ENCODE peak calls at places on chromosomes 5 and 9, in five cellular contexts. Z is mucosa of descending colon; M is small intestine; V is Peyer's patch; E is effector memory CD4-positive, alpha-beta T cell. N is an unnamed sample.

GRCh38 chr5:40676643-40677333 is 2.9 kb upstream of the PTGER4 start:
- DNase-seq in Z (peak; percentile 40), M (no peak), V (no peak), E (no peak), N (no peak)

GRCh38 chr5:102139029-102139428 is 157.1 kb downstream of the SLCO4C1 start:
- DNase-seq in Z (no peak), M (no peak), V (no peak), E (no peak), N (no peak)

GRCh38 chr5:16265141-16265540 is 85.5 kb upstream of the MARCHF11 start:
- DNase-seq in Z (no peak), M (no peak), V (no peak), E (no peak), N (no peak)

GRCh38 chr5:56075361-56075760 is 80.6 kb upstream of the IL6ST start:
- DNase-seq in Z (no peak), M (no peak), V (peak; percentile 57), E (no peak), N (no peak)

GRCh38 chr5:125422342-125422741 is 675.9 kb upstream of the ZNF608 start:
- DNase-seq in Z (no peak), M (no peak), V (no peak), E (no peak), N (no peak)

GRCh38 chr5:113293068-113293571 is 141.7 kb downstream of the TSSK1B start:
- DNase-seq in Z (no peak), M (no peak), V (no peak), E (no peak), N (no peak)

GRCh38 chr9:70421272-70422180 is 7.1 kb upstream of the KLF9 start:
- DNase-seq in Z (no peak), M (peak; percentile 14), V (peak; percentile 66), E (no peak), N (no peak)

GRCh38 chr9:16825364-16825763 is 45.1 kb downstream of the BNC2 start:
- DNase-seq in Z (no peak), M (no peak), V (no peak), E (no peak), N (no peak)

GRCh38 chr9:90907056-90907445 is 105.4 kb downstream of the SYK start:
- DNase-seq in Z (no peak), M (no peak), V (no peak), E (no peak), N (no peak)

GRCh38 chr5:147576646-147577535 is 67.0 kb upstream of the DPYSL3 start:
- DNase-seq in Z (peak; percentile 70), M (peak; percentile 29), V (peak; percentile 69), E (no peak), N (peak; percentile 19)

GRCh38 chr5:40680741-40681350 is 1.1 kb downstream of the PTGER4 start:
- DNase-seq in Z (peak; percentile 67), M (peak; percentile 58), V (peak; percentile 78), E (peak; percentile 42), N (peak; percentile 10)

GRCh38 chr5:76641514-76642120 is 18.4 kb upstream of the F2RL2 start:
- DNase-seq in Z (no peak), M (peak; percentile 65), V (peak; percentile 82), E (peak; percentile 36), N (peak; percentile 64)

GRCh38 chr9:17536027-17536426 is 42.8 kb upstream of the SH3GL2 start:
- DNase-seq in Z (no peak), M (no peak), V (no peak), E (no peak), N (no peak)

GRCh38 chr9:70921126-70921525 is 200.3 kb downstream of the TRPM3 start:
- DNase-seq in Z (no peak), M (no peak), V (no peak), E (no peak), N (no peak)

GRCh38 chr9:127525426-127526188 is 74.3 kb downstream of the LRSAM1 start:
- DNase-seq in Z (no peak), M (peak; percentile 30), V (peak; percentile 62), E (no peak), N (no peak)

GRCh38 chr5:134024811-134025210 is 20.0 kb upstream of the VDAC1 start:
- DNase-seq in Z (no peak), M (no peak), V (no peak), E (no peak), N (no peak)

GRCh38 chr9:32926901-32927300 is 74.5 kb downstream of the APTX start:
- DNase-seq in Z (no peak), M (no peak), V (no peak), E (no peak), N (no peak)

GRCh38 chr5:149667084-149667826 is 62.9 kb upstream of the PPARGC1B start:
- DNase-seq in Z (no peak), M (peak; percentile 84), V (peak; percentile 68), E (no peak), N (no peak)

GRCh38 chr5:171310816-171311697 is 2.0 kb downstream of the TLX3 start:
- DNase-seq in Z (no peak), M (no peak), V (no peak), E (no peak), N (no peak)

GRCh38 chr5:134086943-134087305 is 27.6 kb upstream of the TCF7 start:
- DNase-seq in Z (no peak), M (no peak), V (peak; percentile 76), E (peak; percentile 54), N (no peak)

GRCh38 chr5:52710972-52711596 is 76.6 kb upstream of the ITGA1 start:
- DNase-seq in Z (no peak), M (no peak), V (no peak), E (no peak), N (no peak)

GRCh38 chr9:89720721-89721660 is 116.2 kb downstream of the GADD45G start:
- DNase-seq in Z (no peak), M (no peak), V (peak; percentile 34), E (no peak), N (peak; percentile 29)

GRCh38 chr5:16965581-16965980 is 29.5 kb upstream of the MYO10 start:
- DNase-seq in Z (no peak), M (no peak), V (no peak), E (no peak), N (no peak)

GRCh38 chr5:68738841-68739240 is 355.0 kb upstream of the SLC30A5 start:
- DNase-seq in Z (no peak), M (no peak), V (no peak), E (no peak), N (no peak)
- H3K4me1 ChIP-seq in Z (no peaks in the 10 kb centered on the region), M (no peaks in the 10 kb centered on the region), V (no peaks in the 10 kb centered on the region), E (no peaks in the 10 kb centered on the region), N (no peaks in the 10 kb centered on the region)

DNA sequence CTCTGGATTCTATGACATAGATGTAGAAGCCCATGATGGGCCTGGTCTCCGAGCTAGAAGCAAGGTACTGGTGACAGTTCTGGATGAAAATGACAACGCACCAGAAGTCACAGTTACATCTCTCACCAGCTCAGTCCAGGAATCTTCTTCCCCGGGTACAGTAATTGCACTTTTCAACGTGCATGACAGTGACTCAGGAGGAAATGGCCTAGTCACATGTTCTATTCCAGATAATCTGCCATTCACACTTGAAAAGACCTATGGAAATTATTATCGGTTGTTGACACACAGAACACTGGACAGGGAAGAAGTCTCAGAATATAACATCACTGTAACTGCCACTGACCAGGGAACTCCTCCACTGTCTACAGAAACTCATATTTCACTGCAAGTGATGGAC is 1.3 kb downstream of the PCDHGA4 start:
- DNase-seq in Z (no peak), M (no peak), V (no peak), E (no peak), N (no peak)
- H3K9me3 ChIP-seq in Z (peaks cover 47% of the 10 kb centered on the region), M (peaks cover 2% of the 10 kb centered on the region), V (no peaks in the 10 kb centered on the region), E (no peaks in the 10 kb centered on the region), N (no peaks in the 10 kb centered on the region)

GRCh38 chr5:136032564-136032963 is 3.8 kb downstream of the TGFBI start:
- DNase-seq in Z (no peak), M (no peak), V (peak; percentile 44), E (no peak), N (no peak)
- H3K4me1 ChIP-seq in Z (peaks cover 19% of the 10 kb centered on the region), M (peaks cover 3% of the 10 kb centered on the region), V (no peaks in the 10 kb centered on the region), E (peaks cover 18% of the 10 kb centered on the region), N (no peaks in the 10 kb centered on the region)

GRCh38 chr9:138122676-138123075 is 245.1 kb downstream of the CACNA1B start:
- DNase-seq in Z (no peak), M (no peak), V (no peak), E (no peak), N (no peak)
- H3K9me3 ChIP-seq in Z (no peaks in the 10 kb centered on the region), M (no peaks in the 10 kb centered on the region), V (no peaks in the 10 kb centered on the region), E (no peaks in the 10 kb centered on the region), N (no peaks in the 10 kb centered on the region)

GRCh38 chr5:1502046-1502736 is 21.6 kb downstream of the LPCAT1 start:
- DNase-seq in Z (peak; percentile 50), M (no peak), V (peak; percentile 78), E (peak; percentile 10), N (no peak)

GRCh38 chr5:1502737-1503120 is 21.0 kb downstream of the LPCAT1 start:
- DNase-seq in Z (no peak), M (no peak), V (no peak), E (no peak), N (no peak)

GRCh38 chr5:1499851-1500250 is 23.9 kb downstream of the LPCAT1 start:
- DNase-seq in Z (no peak), M (no peak), V (no peak), E (no peak), N (no peak)

GRCh38 chr5:1500411-1501091 is 23.2 kb downstream of the LPCAT1 start:
- DNase-seq in Z (peak; percentile 56), M (no peak), V (no peak), E (no peak), N (peak; percentile 45)

GRCh38 chr5:1501372-1502045 is 22.3 kb downstream of the LPCAT1 start:
- DNase-seq in Z (no peak), M (no peak), V (no peak), E (no peak), N (no peak)
- H3K4me1 ChIP-seq in Z (no peaks in the 10 kb centered on the region), M (peaks cover 2% of the 10 kb centered on the region), V (no peaks in the 10 kb centered on the region), E (no peaks in the 10 kb centered on the region), N (peaks cover 7% of the 10 kb centered on the region)

DNA sequence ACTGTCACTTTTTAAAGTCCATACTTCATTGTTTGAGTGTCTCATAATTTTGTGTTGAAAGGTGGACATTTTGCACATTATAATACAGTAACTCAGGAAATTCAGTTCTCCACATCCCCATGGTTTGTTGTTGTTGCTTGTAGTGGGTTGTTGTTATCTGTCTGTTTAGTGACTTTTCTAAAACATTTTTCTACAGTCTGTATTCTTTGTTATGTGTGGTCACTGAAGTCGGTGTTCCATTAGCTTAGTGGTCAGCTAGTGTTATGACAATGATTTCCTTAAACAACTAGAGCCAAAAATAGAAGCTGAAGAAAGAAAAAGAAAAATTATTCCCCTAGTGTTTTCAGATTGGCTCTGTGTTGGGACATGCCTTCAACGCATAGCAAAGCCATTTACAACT is 5.6 kb upstream of the IL33 start:
- DNase-seq in Z (no peak), M (no peak), V (no peak), E (no peak), N (no peak)
- H3K9me3 ChIP-seq in Z (peaks cover 28% of the 10 kb centered on the region), M (no peaks in the 10 kb centered on the region), V (no peaks in the 10 kb centered on the region), E (peaks cover 4% of the 10 kb centered on the region), N (no peaks in the 10 kb centered on the region)

GRCh38 chr5:396715-397032 is 46.3 kb upstream of the EXOC3 start:
- DNase-seq in Z (peak; percentile 17), M (no peak), V (no peak), E (no peak), N (peak; percentile 3)
- H3K4me1 ChIP-seq in Z (peaks cover 15% of the 10 kb centered on the region), M (no peaks in the 10 kb centered on the region), V (peaks cover 3% of the 10 kb centered on the region), E (no peaks in the 10 kb centered on the region), N (no peaks in the 10 kb centered on the region)

N was measured in prostate gland.